ENCODE peak calls at places on chromosomes 7 and 10, in seven cellular contexts. One of them, this sample, is unnamed.
A peak's percentile ranks its signal among the peaks of the same experiment; 100 is the strongest.

GRCh38 chr10:119296703-119297102 is 89.3 kb downstream of the GRK5 start:
- DNase-seq in activated CD8-positive, alpha-beta memory T cell treated with anti-CD3 and anti-CD28 coated beads, Interleukin-2, amount 10 ng/mL, durations not matched to agents 7 days and 5 days: no peak
- DNase-seq in M059J: peak; percentile 74
- DNase-seq in stimulated activated CD4-positive, alpha-beta T cell treated with anti-CD3 and anti-CD28 coated beads, Interleukin-12 subunit alpha, Interleukin-12 subunit beta, amount 100 ng/mL, for 48 hours: no peak
- DNase-seq in stomach: peak; percentile 67
- DNase-seq in substantia nigra: no peak
- DNase-seq in cardiac muscle cell: no peak
- DNase-seq in this sample: no peak

GRCh38 chr7:134502463-134502862 is 24.9 kb upstream of the AKR1B10 start:
- DNase-seq in activated CD8-positive, alpha-beta memory T cell treated with anti-CD3 and anti-CD28 coated beads, Interleukin-2, amount 10 ng/mL, durations not matched to agents 7 days and 5 days: no peak
- DNase-seq in M059J: peak; percentile 60
- DNase-seq in stimulated activated CD4-positive, alpha-beta T cell treated with anti-CD3 and anti-CD28 coated beads, Interleukin-12 subunit alpha, Interleukin-12 subunit beta, amount 100 ng/mL, for 48 hours: no peak
- DNase-seq in stomach: no peak
- DNase-seq in substantia nigra: no peak
- DNase-seq in cardiac muscle cell: no peak
- DNase-seq in this sample: no peak

GRCh38 chr7:135536160-135536559 is 21.6 kb upstream of the NUP205 start:
- DNase-seq in activated CD8-positive, alpha-beta memory T cell treated with anti-CD3 and anti-CD28 coated beads, Interleukin-2, amount 10 ng/mL, durations not matched to agents 7 days and 5 days: no peak
- DNase-seq in M059J: peak; percentile 53
- DNase-seq in stimulated activated CD4-positive, alpha-beta T cell treated with anti-CD3 and anti-CD28 coated beads, Interleukin-12 subunit alpha, Interleukin-12 subunit beta, amount 100 ng/mL, for 48 hours: no peak
- DNase-seq in stomach: no peak
- DNase-seq in substantia nigra: no peak
- DNase-seq in cardiac muscle cell: no peak
- DNase-seq in this sample: no peak

GRCh38 chr10:3874988-3875841 is 90.2 kb upstream of the KLF6 start:
- DNase-seq in activated CD8-positive, alpha-beta memory T cell treated with anti-CD3 and anti-CD28 coated beads, Interleukin-2, amount 10 ng/mL, durations not matched to agents 7 days and 5 days: no peak
- DNase-seq in M059J: no peak
- DNase-seq in stimulated activated CD4-positive, alpha-beta T cell treated with anti-CD3 and anti-CD28 coated beads, Interleukin-12 subunit alpha, Interleukin-12 subunit beta, amount 100 ng/mL, for 48 hours: no peak
- DNase-seq in stomach: no peak
- DNase-seq in substantia nigra: no peak
- DNase-seq in cardiac muscle cell: no peak
- DNase-seq in this sample: peak; percentile 84

GRCh38 chr10:88735661-88736060 is 24.2 kb upstream of the LIPN start:
- DNase-seq in activated CD8-positive, alpha-beta memory T cell treated with anti-CD3 and anti-CD28 coated beads, Interleukin-2, amount 10 ng/mL, durations not matched to agents 7 days and 5 days: no peak
- DNase-seq in M059J: peak; percentile 31
- DNase-seq in stimulated activated CD4-positive, alpha-beta T cell treated with anti-CD3 and anti-CD28 coated beads, Interleukin-12 subunit alpha, Interleukin-12 subunit beta, amount 100 ng/mL, for 48 hours: no peak
- DNase-seq in stomach: no peak
- DNase-seq in substantia nigra: no peak
- DNase-seq in cardiac muscle cell: no peak
- DNase-seq in this sample: no peak

GRCh38 chr7:381211-382117 is 91.5 kb downstream of the FOXL3 start:
- DNase-seq in activated CD8-positive, alpha-beta memory T cell treated with anti-CD3 and anti-CD28 coated beads, Interleukin-2, amount 10 ng/mL, durations not matched to agents 7 days and 5 days: no peak
- DNase-seq in M059J: no peak
- DNase-seq in stimulated activated CD4-positive, alpha-beta T cell treated with anti-CD3 and anti-CD28 coated beads, Interleukin-12 subunit alpha, Interleukin-12 subunit beta, amount 100 ng/mL, for 48 hours: no peak
- DNase-seq in stomach: peak; percentile 22
- DNase-seq in substantia nigra: no peak
- DNase-seq in cardiac muscle cell: no peak
- DNase-seq in this sample: no peak

GRCh38 chr7:143013897-143014296 is 13.0 kb downstream of the OR9A2 start:
- DNase-seq in activated CD8-positive, alpha-beta memory T cell treated with anti-CD3 and anti-CD28 coated beads, Interleukin-2, amount 10 ng/mL, durations not matched to agents 7 days and 5 days: no peak
- DNase-seq in M059J: peak; percentile 67
- DNase-seq in stimulated activated CD4-positive, alpha-beta T cell treated with anti-CD3 and anti-CD28 coated beads, Interleukin-12 subunit alpha, Interleukin-12 subunit beta, amount 100 ng/mL, for 48 hours: no peak
- DNase-seq in stomach: no peak
- DNase-seq in substantia nigra: no peak
- DNase-seq in cardiac muscle cell: no peak
- DNase-seq in this sample: no peak

GRCh38 chr7:4692055-4692454 is 10.0 kb downstream of the FOXK1 start:
- DNase-seq in activated CD8-positive, alpha-beta memory T cell treated with anti-CD3 and anti-CD28 coated beads, Interleukin-2, amount 10 ng/mL, durations not matched to agents 7 days and 5 days: no peak
- DNase-seq in M059J: no peak
- DNase-seq in stimulated activated CD4-positive, alpha-beta T cell treated with anti-CD3 and anti-CD28 coated beads, Interleukin-12 subunit alpha, Interleukin-12 subunit beta, amount 100 ng/mL, for 48 hours: no peak
- DNase-seq in stomach: no peak
- DNase-seq in substantia nigra: no peak
- DNase-seq in cardiac muscle cell: no peak
- DNase-seq in this sample: no peak

GRCh38 chr7:84237533-84238173 is 43.1 kb upstream of the SEMA3A start:
- DNase-seq in activated CD8-positive, alpha-beta memory T cell treated with anti-CD3 and anti-CD28 coated beads, Interleukin-2, amount 10 ng/mL, durations not matched to agents 7 days and 5 days: no peak
- DNase-seq in M059J: peak; percentile 88
- DNase-seq in stimulated activated CD4-positive, alpha-beta T cell treated with anti-CD3 and anti-CD28 coated beads, Interleukin-12 subunit alpha, Interleukin-12 subunit beta, amount 100 ng/mL, for 48 hours: no peak
- DNase-seq in stomach: no peak
- DNase-seq in substantia nigra: no peak
- DNase-seq in cardiac muscle cell: no peak
- DNase-seq in this sample: peak; percentile 73

GRCh38 chr7:372939-373791 is 83.2 kb downstream of the FOXL3 start:
- DNase-seq in activated CD8-positive, alpha-beta memory T cell treated with anti-CD3 and anti-CD28 coated beads, Interleukin-2, amount 10 ng/mL, durations not matched to agents 7 days and 5 days: no peak
- DNase-seq in M059J: no peak
- DNase-seq in stimulated activated CD4-positive, alpha-beta T cell treated with anti-CD3 and anti-CD28 coated beads, Interleukin-12 subunit alpha, Interleukin-12 subunit beta, amount 100 ng/mL, for 48 hours: no peak
- DNase-seq in stomach: peak; percentile 90
- DNase-seq in substantia nigra: no peak
- DNase-seq in cardiac muscle cell: no peak
- DNase-seq in this sample: peak; percentile 13

This sample was measured in DMS53.